ENCODE peak calls at places on chromosomes 4 and X, in nine cellular contexts. M is astrocyte; B is activated CD8-positive, alpha-beta T cell treated with anti-CD3 and anti-CD28 coated beads, Interleukin-2, amount 10 ng/mL, durations not matched to agents 7 days and 5 days; W is left lung; P is Daoy; L is GM23248; A is stimulated activated CD8-positive, alpha-beta memory T cell treated with anti-CD3 and anti-CD28 coated beads, Interleukin-2, amount 100 ng/mL, for 1 hour; X is BE2C; R is NCI-H1417. I is an unnamed sample.

GRCh38 chr4:78235800-78236199 is 178.7 kb downstream of the FRAS1 start:
- DNase-seq in M (no peak), B (no peak), W (no peak), P (no peak), L (no peak), A (no peak), X (no peak), R (no peak), I (no peak)

GRCh38 chr4:139018501-139018900 is 2.9 kb downstream of the NOCT start:
- DNase-seq in M (no peak), B (no peak), W (no peak), P (no peak), L (peak; percentile 65), A (no peak), X (no peak), R (no peak), I (no peak)

GRCh38 chr4:80184053-80184790 is 13.1 kb upstream of the PRDM8 start:
- DNase-seq in M (peak; percentile 57), B (peak; percentile 94), W (peak; percentile 86), P (peak; percentile 82), L (peak; percentile 93), A (peak; percentile 90), X (peak; percentile 95), R (no peak), I (peak; percentile 75)

GRCh38 chr4:142817442-142817841 is 28.7 kb downstream of the INPP4B start:
- DNase-seq in M (peak; percentile 98), B (peak; percentile 68), W (no peak), P (peak; percentile 82), L (peak; percentile 95), A (no peak), X (no peak), R (no peak), I (peak; percentile 87)

GRCh38 chr4:82415922-82416365 is 14.3 kb downstream of the HNRNPDL start:
- DNase-seq in M (no peak), B (no peak), W (no peak), P (no peak), L (no peak), A (no peak), X (no peak), R (no peak), I (no peak)

GRCh38 chr4:186881521-186882220 is 158.0 kb upstream of the FAT1 start:
- DNase-seq in M (peak; percentile 91), B (no peak), W (no peak), P (peak; percentile 61), L (peak; percentile 70), A (no peak), X (no peak), R (peak; percentile 3), I (no peak)

GRCh38 chr4:27178066-27178465 is 317.4 kb downstream of the STIM2 start:
- DNase-seq in M (no peak), B (no peak), W (no peak), P (no peak), L (peak; percentile 54), A (no peak), X (no peak), R (no peak), I (no peak)

GRCh38 chr4:121479801-121480200 is 99.0 kb upstream of the QRFPR start:
- DNase-seq in M (no peak), B (no peak), W (no peak), P (peak; percentile 8), L (peak; percentile 16), A (no peak), X (no peak), R (no peak), I (no peak)

GRCh38 chr4:160537681-160538080 is 1434.8 kb downstream of the RAPGEF2 start:
- DNase-seq in M (no peak), B (no peak), W (no peak), P (no peak), L (no peak), A (no peak), X (no peak), R (no peak), I (no peak)

GRCh38 chr4:21366840-21367239 is 581.7 kb downstream of the KCNIP4 start:
- DNase-seq in M (no peak), B (no peak), W (no peak), P (no peak), L (no peak), A (no peak), X (no peak), R (no peak), I (no peak)

GRCh38 chr4:16018061-16018676 is 55.2 kb upstream of the FGFBP2 start:
- DNase-seq in M (no peak), B (no peak), W (peak; percentile 44), P (no peak), L (no peak), A (no peak), X (no peak), R (no peak), I (no peak)

GRCh38 chr4:106369456-106370060 is 980 bp upstream of the GIMD1 start:
- DNase-seq in M (peak; percentile 62), B (peak; percentile 39), W (no peak), P (peak; percentile 11), L (peak; percentile 85), A (no peak), X (peak; percentile 15), R (peak; percentile 73), I (peak; percentile 33)

GRCh38 chrX:56812515-56813105 is 83.6 kb downstream of the NBDY start:
- DNase-seq in M (no peak), B (peak; percentile 58), W (no peak), P (peak; percentile 12), L (peak; percentile 55), A (no peak), X (no peak), R (no peak), I (no peak)

GRCh38 chrX:24732705-24733104 is 39.0 kb downstream of the POLA1 start:
- DNase-seq in M (no peak), B (no peak), W (no peak), P (no peak), L (peak; percentile 3), A (no peak), X (no peak), R (no peak), I (no peak)

GRCh38 chr4:7798215-7798995 is 141.3 kb downstream of the AFAP1 start:
- DNase-seq in M (peak; percentile 41), B (no peak), W (no peak), P (no peak), L (peak; percentile 63), A (no peak), X (no peak), R (no peak), I (no peak)

GRCh38 chr4:9804918-9805317 is 23.5 kb downstream of the DRD5 start:
- DNase-seq in M (no peak), B (no peak), W (no peak), P (peak; percentile 29), L (peak; percentile 36), A (no peak), X (no peak), R (no peak), I (no peak)

GRCh38 chr4:52711834-52712171 is 39.4 kb downstream of the ERVMER34-1 start:
- DNase-seq in M (no peak), B (no peak), W (no peak), P (no peak), L (no peak), A (no peak), X (no peak), R (no peak), I (no peak)

GRCh38 chr4:83993774-83994173 is 457.9 kb downstream of the GPAT3 start:
- DNase-seq in M (no peak), B (no peak), W (no peak), P (peak; percentile 1), L (no peak), A (no peak), X (peak; percentile 19), R (no peak), I (peak; percentile 37)

GRCh38 chr4:74682567-74683359 is 111.6 kb downstream of the BTC start:
- DNase-seq in M (peak; percentile 97), B (no peak), W (peak; percentile 67), P (peak; percentile 80), L (peak; percentile 94), A (no peak), X (peak; percentile 6), R (peak; percentile 6), I (peak; percentile 45)

GRCh38 chr4:77073981-77074865 is 1.6 kb downstream of the CCNI start:
- DNase-seq in M (no peak), B (no peak), W (no peak), P (no peak), L (peak; percentile 44), A (no peak), X (no peak), R (peak; percentile 66), I (no peak)

GRCh38 chr4:10715135-10715534 is 30.6 kb upstream of the CLNK start:
- DNase-seq in M (no peak), B (no peak), W (no peak), P (no peak), L (no peak), A (no peak), X (no peak), R (peak; percentile 27), I (no peak)

GRCh38 chr4:186920486-186920885 is 196.8 kb upstream of the FAT1 start:
- DNase-seq in M (peak; percentile 58), B (no peak), W (no peak), P (no peak), L (peak; percentile 56), A (no peak), X (no peak), R (no peak), I (peak; percentile 13)

GRCh38 chr4:100913685-100914084 is 395.9 kb upstream of the EMCN start:
- DNase-seq in M (no peak), B (no peak), W (no peak), P (no peak), L (no peak), A (no peak), X (no peak), R (peak; percentile 47), I (peak; percentile 28)

GRCh38 chr4:2829321-2829932 is 14.2 kb upstream of the ADD1 start:
- DNase-seq in M (no peak), B (no peak), W (no peak), P (no peak), L (no peak), A (no peak), X (peak; percentile 7), R (no peak), I (no peak)

GRCh38 chr4:151804821-151805220 is 44.0 kb upstream of the GATB start:
- DNase-seq in M (peak; percentile 49), B (no peak), W (no peak), P (no peak), L (peak; percentile 7), A (no peak), X (no peak), R (no peak), I (no peak)

GRCh38 chrX:47311857-47312774 is 58.3 kb upstream of the ZNF157 start:
- DNase-seq in M (peak; percentile 46), B (peak; percentile 45), W (peak; percentile 44), P (peak; percentile 49), L (peak; percentile 79), A (peak; percentile 7), X (peak; percentile 42), R (peak; percentile 11), I (peak; percentile 1)

GRCh38 chrX:41334866-41335589 is 1.1 kb downstream of the DDX3X start:
- DNase-seq in M (no peak), B (peak; percentile 70), W (peak; percentile 75), P (peak; percentile 36), L (peak; percentile 78), A (peak; percentile 46), X (peak; percentile 44), R (peak; percentile 73), I (peak; percentile 19)

GRCh38 chr4:76950052-76950845 is 697 bp downstream of the SEPTIN11 start:
- DNase-seq in M (peak; percentile 34), B (peak; percentile 63), W (peak; percentile 62), P (peak; percentile 41), L (peak; percentile 68), A (peak; percentile 10), X (peak; percentile 56), R (peak; percentile 79), I (peak; percentile 83)

GRCh38 chr4:135256111-135256510 is 1054.5 kb upstream of the PABPC4L start:
- DNase-seq in M (peak; percentile 71), B (no peak), W (no peak), P (peak; percentile 2), L (no peak), A (no peak), X (no peak), R (no peak), I (no peak)

I was measured in SJCRH30.